ENCODE peak calls at places on chromosomes 4 and X, in five cellular contexts. One of them, this sample, is unnamed.

GRCh38 chr4:127006509-127006908 is 626.2 kb upstream of the INTU start:
- DNase-seq in lower lobe of right lung: no peak
- DNase-seq in fibroblast of pulmonary artery: no peak
- DNase-seq in kidney epithelial cell: no peak
- DNase-seq in GM06990: no peak
- DNase-seq in this sample: peak

GRCh38 chr4:136810626-136811025 is 721.7 kb downstream of the PCDH18 start:
- DNase-seq in kidney epithelial cell: no peak
- DNase-seq in GM06990: no peak
- DNase-seq in fibroblast of pulmonary artery: no peak
- DNase-seq in lower lobe of right lung: no peak
- DNase-seq in this sample: no peak

GRCh38 chr4:113683143-113683542 is 78.4 kb downstream of the CAMK2D start:
- DNase-seq in GM06990: peak
- DNase-seq in fibroblast of pulmonary artery: no peak
- DNase-seq in lower lobe of right lung: no peak
- DNase-seq in kidney epithelial cell: no peak
- DNase-seq in this sample: no peak

GRCh38 chrX:38923451-38923969 is 122.3 kb downstream of the MID1IP1 start:
- DNase-seq in kidney epithelial cell: no peak
- DNase-seq in fibroblast of pulmonary artery: no peak
- DNase-seq in GM06990: peak
- DNase-seq in lower lobe of right lung: no peak
- DNase-seq in this sample: no peak

GRCh38 chr4:3729188-3729884 is 36.8 kb upstream of the ADRA2C start:
- DNase-seq in kidney epithelial cell: no peak
- DNase-seq in GM06990: no peak
- DNase-seq in lower lobe of right lung: no peak
- DNase-seq in fibroblast of pulmonary artery: no peak
- DNase-seq in this sample: peak

GRCh38 chr4:17814140-17814539 is 3.4 kb downstream of the NCAPG start:
- DNase-seq in GM06990: no peak
- DNase-seq in fibroblast of pulmonary artery: peak
- DNase-seq in lower lobe of right lung: no peak
- DNase-seq in kidney epithelial cell: no peak
- DNase-seq in this sample: peak

GRCh38 chr4:135277116-135277979 is 1075.8 kb upstream of the PABPC4L start:
- DNase-seq in kidney epithelial cell: no peak
- DNase-seq in lower lobe of right lung: no peak
- DNase-seq in fibroblast of pulmonary artery: peak
- DNase-seq in GM06990: no peak
- DNase-seq in this sample: no peak

GRCh38 chr4:127771535-127772275 is 10.4 kb upstream of the HSPA4L start:
- DNase-seq in lower lobe of right lung: no peak
- DNase-seq in fibroblast of pulmonary artery: no peak
- DNase-seq in kidney epithelial cell: no peak
- DNase-seq in GM06990: no peak
- DNase-seq in this sample: no peak

GRCh38 chr4:118280501-118281218 is 72.1 kb downstream of the PRSS12 start:
- DNase-seq in lower lobe of right lung: no peak
- DNase-seq in GM06990: no peak
- DNase-seq in fibroblast of pulmonary artery: peak
- DNase-seq in kidney epithelial cell: no peak
- DNase-seq in this sample: peak

GRCh38 chr4:40731792-40732245 is 17.9 kb upstream of the NSUN7 start:
- DNase-seq in lower lobe of right lung: peak
- DNase-seq in GM06990: no peak
- DNase-seq in fibroblast of pulmonary artery: no peak
- DNase-seq in kidney epithelial cell: no peak
- DNase-seq in this sample: no peak

GRCh38 chr4:3331511-3332394 is 38.9 kb downstream of the RGS12 start:
- DNase-seq in GM06990: no peak
- DNase-seq in kidney epithelial cell: no peak
- DNase-seq in lower lobe of right lung: no peak
- DNase-seq in fibroblast of pulmonary artery: peak
- DNase-seq in this sample: no peak

DNA sequence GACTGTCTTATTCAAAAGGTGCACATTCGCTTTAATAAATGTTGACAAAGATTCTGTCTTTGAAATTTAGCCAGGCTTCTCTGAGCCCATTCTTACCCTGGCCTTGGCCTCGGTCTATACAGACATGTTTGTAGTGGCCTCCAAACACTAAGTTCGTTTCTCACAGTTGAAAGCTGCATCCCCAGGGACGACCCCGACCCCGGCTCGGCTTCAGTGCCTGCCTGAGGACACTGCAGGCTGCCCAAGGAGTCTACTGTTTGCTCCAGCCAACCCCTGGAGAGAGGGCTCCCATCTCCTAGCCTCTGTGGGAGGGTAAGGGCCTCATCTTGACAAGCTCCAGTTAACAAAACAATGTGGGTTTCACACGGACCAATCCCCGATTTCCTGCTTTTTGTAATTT is 390.6 kb upstream of the ZFP42 start:
- DNase-seq in GM06990: no peak
- DNase-seq in kidney epithelial cell: no peak
- DNase-seq in lower lobe of right lung: no peak
- DNase-seq in fibroblast of pulmonary artery: no peak
- DNase-seq in this sample: no peak
- TF ChIP-seq CTCF in GM06990: no peak
- TF ChIP-seq CTCF in kidney epithelial cell: no peak
- TF ChIP-seq CTCF in lower lobe of right lung: no peak
- TF ChIP-seq CTCF in fibroblast of pulmonary artery: no peak
- TF ChIP-seq CTCF in this sample: no peak

GRCh38 chr4:146640459-146641061 is 1.9 kb downstream of the POU4F2 start:
- DNase-seq in kidney epithelial cell: no peak
- DNase-seq in lower lobe of right lung: no peak
- DNase-seq in GM06990: no peak
- DNase-seq in fibroblast of pulmonary artery: no peak
- DNase-seq in this sample: no peak
- H3K4me3 ChIP-seq in kidney epithelial cell: no peak
- H3K4me3 ChIP-seq in lower lobe of right lung: no peak
- H3K4me3 ChIP-seq in GM06990: no peak
- H3K4me3 ChIP-seq in fibroblast of pulmonary artery: no peak
- H3K4me3 ChIP-seq in this sample: no peak

GRCh38 chr4:147110968-147111367 is 165.3 kb upstream of the TTC29 start:
- DNase-seq in fibroblast of pulmonary artery: peak
- DNase-seq in GM06990: no peak
- DNase-seq in kidney epithelial cell: no peak
- DNase-seq in lower lobe of right lung: no peak
- DNase-seq in this sample: peak
- TF ChIP-seq CTCF in fibroblast of pulmonary artery: peak
- TF ChIP-seq CTCF in GM06990: no peak
- TF ChIP-seq CTCF in kidney epithelial cell: peak
- TF ChIP-seq CTCF in lower lobe of right lung: peak
- TF ChIP-seq CTCF in this sample: peak

GRCh38 chr4:2180410-2180809 is 61.5 kb downstream of the HAUS3 start:
- DNase-seq in lower lobe of right lung: no peak
- DNase-seq in GM06990: no peak
- DNase-seq in fibroblast of pulmonary artery: no peak
- DNase-seq in kidney epithelial cell: no peak
- DNase-seq in this sample: no peak
- H3K4me3 ChIP-seq in lower lobe of right lung: no peak
- H3K4me3 ChIP-seq in GM06990: no peak
- H3K4me3 ChIP-seq in fibroblast of pulmonary artery: no peak
- H3K4me3 ChIP-seq in kidney epithelial cell: no peak
- H3K4me3 ChIP-seq in this sample: no peak

GRCh38 chrX:119790977-119791436 is 423 bp downstream of the RPL39 start:
- DNase-seq in GM06990: no peak
- DNase-seq in fibroblast of pulmonary artery: peak
- DNase-seq in lower lobe of right lung: no peak
- DNase-seq in kidney epithelial cell: no peak
- DNase-seq in this sample: peak

GRCh38 chrX:119791437-119792231 is at the start of gene RPL39:
- DNase-seq in kidney epithelial cell: peak
- DNase-seq in fibroblast of pulmonary artery: peak
- DNase-seq in lower lobe of right lung: peak
- DNase-seq in GM06990: peak
- DNase-seq in this sample: peak
- TF ChIP-seq CTCF in kidney epithelial cell: no peak
- TF ChIP-seq CTCF in fibroblast of pulmonary artery: no peak
- TF ChIP-seq CTCF in lower lobe of right lung: no peak
- TF ChIP-seq CTCF in GM06990: no peak
- TF ChIP-seq CTCF in this sample: no peak

This sample was measured in AG10803.